ENCODE peak calls at places on chromosome X, in nine cellular contexts. One of them, this sample, is unnamed.

GRCh38 chrX:23907496-23908218 is at the start of the genes APOO and CXorf58:
- DNase-seq in SK-MEL-5: peak
- DNase-seq in HEK293T: peak
- DNase-seq in Daoy: peak
- DNase-seq in psoas muscle: peak
- DNase-seq in H4: peak
- DNase-seq in MCF 10A: peak
- DNase-seq in NCI-H345: peak
- DNase-seq in activated CD8-positive, alpha-beta memory T cell treated with anti-CD3 and anti-CD28 coated beads for 24 hours: peak
- DNase-seq in this sample: peak

GRCh38 chrX:147069926-147070325 is 255.4 kb upstream of the CXorf51A start:
- DNase-seq in SK-MEL-5: no peak
- DNase-seq in HEK293T: no peak
- DNase-seq in Daoy: no peak
- DNase-seq in psoas muscle: no peak
- DNase-seq in H4: peak
- DNase-seq in MCF 10A: peak
- DNase-seq in NCI-H345: no peak
- DNase-seq in activated CD8-positive, alpha-beta memory T cell treated with anti-CD3 and anti-CD28 coated beads for 24 hours: no peak
- DNase-seq in this sample: no peak

GRCh38 chrX:109344666-109345065 is 137.2 kb downstream of the GUCY2F start:
- DNase-seq in SK-MEL-5: no peak
- DNase-seq in HEK293T: no peak
- DNase-seq in Daoy: no peak
- DNase-seq in psoas muscle: no peak
- DNase-seq in H4: no peak
- DNase-seq in MCF 10A: no peak
- DNase-seq in NCI-H345: no peak
- DNase-seq in activated CD8-positive, alpha-beta memory T cell treated with anti-CD3 and anti-CD28 coated beads for 24 hours: no peak
- DNase-seq in this sample: no peak

GRCh38 chrX:152573866-152574265 is 63.8 kb upstream of the GABRQ start:
- DNase-seq in SK-MEL-5: peak
- DNase-seq in HEK293T: no peak
- DNase-seq in Daoy: no peak
- DNase-seq in psoas muscle: no peak
- DNase-seq in H4: no peak
- DNase-seq in MCF 10A: no peak
- DNase-seq in NCI-H345: no peak
- DNase-seq in activated CD8-positive, alpha-beta memory T cell treated with anti-CD3 and anti-CD28 coated beads for 24 hours: no peak
- DNase-seq in this sample: no peak

GRCh38 chrX:154793084-154793483 is 12.2 kb downstream of the MPP1 start:
- DNase-seq in SK-MEL-5: no peak
- DNase-seq in HEK293T: no peak
- DNase-seq in Daoy: no peak
- DNase-seq in psoas muscle: no peak
- DNase-seq in H4: no peak
- DNase-seq in MCF 10A: no peak
- DNase-seq in NCI-H345: peak
- DNase-seq in activated CD8-positive, alpha-beta memory T cell treated with anti-CD3 and anti-CD28 coated beads for 24 hours: no peak
- DNase-seq in this sample: no peak

GRCh38 chrX:24343719-24344118 is 16.7 kb upstream of the SUPT20HL1 start:
- DNase-seq in SK-MEL-5: no peak
- DNase-seq in HEK293T: no peak
- DNase-seq in Daoy: no peak
- DNase-seq in psoas muscle: no peak
- DNase-seq in H4: no peak
- DNase-seq in MCF 10A: no peak
- DNase-seq in NCI-H345: no peak
- DNase-seq in activated CD8-positive, alpha-beta memory T cell treated with anti-CD3 and anti-CD28 coated beads for 24 hours: no peak
- DNase-seq in this sample: no peak

GRCh38 chrX:102745513-102746133 is 25.1 kb downstream of the GPRASP3 start:
- DNase-seq in SK-MEL-5: no peak
- DNase-seq in HEK293T: no peak
- DNase-seq in Daoy: no peak
- DNase-seq in psoas muscle: no peak
- DNase-seq in H4: no peak
- DNase-seq in MCF 10A: no peak
- DNase-seq in NCI-H345: no peak
- DNase-seq in activated CD8-positive, alpha-beta memory T cell treated with anti-CD3 and anti-CD28 coated beads for 24 hours: peak
- DNase-seq in this sample: no peak

GRCh38 chrX:149185087-149185486 is 320.0 kb downstream of the IDS start:
- DNase-seq in SK-MEL-5: no peak
- DNase-seq in HEK293T: no peak
- DNase-seq in Daoy: no peak
- DNase-seq in psoas muscle: no peak
- DNase-seq in H4: peak
- DNase-seq in MCF 10A: peak
- DNase-seq in NCI-H345: no peak
- DNase-seq in activated CD8-positive, alpha-beta memory T cell treated with anti-CD3 and anti-CD28 coated beads for 24 hours: no peak
- DNase-seq in this sample: no peak

GRCh38 chrX:133989491-133989890 is 4.1 kb upstream of the GPC3 start:
- DNase-seq in SK-MEL-5: no peak
- DNase-seq in HEK293T: no peak
- DNase-seq in Daoy: no peak
- DNase-seq in psoas muscle: no peak
- DNase-seq in H4: no peak
- DNase-seq in MCF 10A: no peak
- DNase-seq in NCI-H345: no peak
- DNase-seq in activated CD8-positive, alpha-beta memory T cell treated with anti-CD3 and anti-CD28 coated beads for 24 hours: no peak
- DNase-seq in this sample: no peak